ENCODE peak calls at places on chromosomes 13 and 19, in five cellular contexts. E is fibroblast of the aortic adventitia, U is iPS DF 6.9, H is WERI-Rb-1, W is kidney glomerular epithelial cell. M is an unnamed sample.

GRCh38 chr13:113187263-113187669 is 21.2 kb downstream of the PCID2 start:
- DNase-seq in U (no peak), H (no peak), W (peak), E (peak), M (peak)

GRCh38 chr19:32018014-32018413 is 327.4 kb upstream of the ZNF507 start:
- DNase-seq in E (no peak), U (no peak), W (peak), H (no peak), M (peak)

GRCh38 chr13:32142956-32143375 is 111.4 kb downstream of the FRY start:
- DNase-seq in H (no peak), U (peak), W (peak), E (peak), M (peak)

GRCh38 chr19:28397311-28397710 is 815.6 kb downstream of the UQCRFS1 start:
- DNase-seq in U (no peak), W (no peak), H (peak), E (no peak), M (no peak)

GRCh38 chr13:56201834-56202233 is 938.9 kb upstream of the PRR20A start:
- DNase-seq in U (no peak), E (no peak), H (no peak), W (no peak), M (no peak)

GRCh38 chr13:50125306-50125555 is 110.0 kb downstream of the KCNRG start:
- DNase-seq in E (no peak), W (no peak), H (no peak), U (no peak), M (no peak)

GRCh38 chr19:1568320-1569019 is at the start of gene MEX3D:
- DNase-seq in W (no peak), U (no peak), H (peak), E (peak), M (no peak)

GRCh38 chr13:67642638-67643037 is 412.5 kb upstream of the PCDH9 start:
- DNase-seq in U (no peak), H (no peak), W (no peak), E (no peak), M (no peak)

GRCh38 chr13:112117258-112117954 is 50.5 kb downstream of the SOX1 start:
- DNase-seq in W (no peak), E (no peak), H (peak), U (no peak), M (no peak)

GRCh38 chr19:1632462-1633268 is 19.8 kb downstream of the TCF3 start:
- DNase-seq in W (no peak), E (no peak), H (no peak), U (no peak), M (no peak)

GRCh38 chr19:44816301-44816700 is 7.4 kb downstream of the BCAM start:
- DNase-seq in W (no peak), E (no peak), H (peak), U (no peak), M (no peak)

GRCh38 chr19:51094696-51095279 is 12.1 kb upstream of the KLK14 start:
- DNase-seq in H (peak), E (no peak), W (no peak), U (no peak), M (no peak)

GRCh38 chr13:50129923-50130685 is 114.9 kb downstream of the KCNRG start:
- DNase-seq in W (no peak), E (peak), U (no peak), H (no peak), M (no peak)

GRCh38 chr19:4232614-4233281 is 3.4 kb downstream of the EBI3 start:
- DNase-seq in U (no peak), E (no peak), H (no peak), W (no peak), M (no peak)

GRCh38 chr13:26377038-26377437 is 123.1 kb downstream of the CDK8 start:
- DNase-seq in H (peak), E (peak), U (peak), W (no peak), M (no peak)

GRCh38 chr19:5913739-5914357 is at the start of gene CAPS:
- DNase-seq in U (no peak), E (peak), H (no peak), W (peak), M (peak)

GRCh38 chr19:2962018-2962670 is 15.2 kb upstream of the TLE6 start:
- DNase-seq in H (peak), W (peak), E (peak), U (no peak), M (no peak)

GRCh38 chr19:8456064-8456463 is 11.3 kb downstream of the HNRNPM start:
- DNase-seq in H (peak), W (no peak), U (no peak), E (no peak), M (no peak)

GRCh38 chr19:31578326-31578725 is 229.1 kb upstream of the TSHZ3 start:
- DNase-seq in W (no peak), U (no peak), E (no peak), H (no peak), M (no peak)

GRCh38 chr13:41458939-41459753 is 1.8 kb downstream of the RGCC start:
- DNase-seq in U (no peak), E (peak), W (no peak), H (peak), M (no peak)

GRCh38 chr19:29277107-29277506 is 64.2 kb upstream of the UQCRFS1 start:
- DNase-seq in E (peak), W (no peak), H (no peak), U (peak), M (no peak)

GRCh38 chr13:29878101-29878500 is 27.7 kb upstream of the UBL3 start:
- DNase-seq in U (no peak), H (no peak), W (no peak), E (peak), M (no peak)

GRCh38 chr19:4338441-4339350 is at the start of gene STAP2:
- DNase-seq in E (no peak), H (peak), U (no peak), W (peak), M (no peak)

GRCh38 chr13:25130944-25131343 is 35.0 kb downstream of the PABPC3 start:
- DNase-seq in U (no peak), E (no peak), W (no peak), H (no peak), M (no peak)

GRCh38 chr13:40115456-40115855 is 460.0 kb downstream of the COG6 start:
- DNase-seq in H (no peak), E (peak), W (no peak), U (no peak), M (no peak)

GRCh38 chr13:44054525-44054924 is 174.8 kb downstream of the LACC1 start:
- DNase-seq in H (no peak), U (no peak), E (no peak), W (no peak), M (no peak)

GRCh38 chr19:5268801-5269200 is 71.8 kb downstream of the PTPRS start:
- DNase-seq in H (no peak), U (no peak), E (no peak), W (no peak), M (no peak)

GRCh38 chr19:7394728-7395359 is 46.1 kb downstream of the ARHGEF18 start:
- DNase-seq in H (peak), E (peak), W (peak), U (peak), M (peak)

GRCh38 chr13:53151692-53152421 is 123.2 kb downstream of the OLFM4 start:
- DNase-seq in U (peak), W (no peak), H (peak), E (no peak), M (peak)

GRCh38 chr19:34373601-34374288 is 8.7 kb downstream of the GPI start:
- DNase-seq in U (no peak), W (no peak), H (no peak), E (no peak), M (no peak)

GRCh38 chr13:98405107-98405571 is 171.8 kb downstream of the STK24 start:
- DNase-seq in U (peak), H (peak), E (peak), W (no peak), M (no peak)

M was measured in retinal pigment epithelial cell.